ENCODE peak calls at places on chromosomes 3 and 15, in ten cellular contexts. One of them, this sample, is unnamed.

GRCh38 chr3:59064728-59065127 is 14.9 kb upstream of the CFAP20DC start:
- DNase-seq in anterior cingulate cortex: no peak
- DNase-seq in AG20443: no peak
- DNase-seq in glutamatergic neuron: no peak
- DNase-seq in H54: no peak
- DNase-seq in T-helper 17 cell: no peak
- DNase-seq in dermis microvascular lymphatic vessel endothelial cell: no peak
- DNase-seq in NAMALWA: no peak
- DNase-seq in activated CD4-positive, alpha-beta memory T cell treated with anti-CD3 and anti-CD28 coated beads for 36 hours: no peak
- DNase-seq in tibial artery: no peak
- DNase-seq in this sample: no peak

GRCh38 chr3:152097770-152098169 is 171.0 kb upstream of the MBNL1 start:
- DNase-seq in anterior cingulate cortex: no peak
- DNase-seq in AG20443: no peak
- DNase-seq in glutamatergic neuron: no peak
- DNase-seq in H54: no peak
- DNase-seq in T-helper 17 cell: no peak
- DNase-seq in dermis microvascular lymphatic vessel endothelial cell: no peak
- DNase-seq in NAMALWA: no peak
- DNase-seq in activated CD4-positive, alpha-beta memory T cell treated with anti-CD3 and anti-CD28 coated beads for 36 hours: no peak
- DNase-seq in tibial artery: no peak
- DNase-seq in this sample: no peak

GRCh38 chr3:45929042-45929679 is 14.1 kb upstream of the CXCR6 start:
- DNase-seq in anterior cingulate cortex: peak
- DNase-seq in AG20443: peak
- DNase-seq in glutamatergic neuron: peak
- DNase-seq in H54: peak
- DNase-seq in T-helper 17 cell: peak
- DNase-seq in dermis microvascular lymphatic vessel endothelial cell: no peak
- DNase-seq in NAMALWA: peak
- DNase-seq in activated CD4-positive, alpha-beta memory T cell treated with anti-CD3 and anti-CD28 coated beads for 36 hours: peak
- DNase-seq in tibial artery: no peak
- DNase-seq in this sample: peak

GRCh38 chr3:56816061-56816460 is 14.3 kb upstream of the ARHGEF3 start:
- DNase-seq in anterior cingulate cortex: no peak
- DNase-seq in AG20443: no peak
- DNase-seq in glutamatergic neuron: no peak
- DNase-seq in H54: no peak
- DNase-seq in T-helper 17 cell: no peak
- DNase-seq in dermis microvascular lymphatic vessel endothelial cell: no peak
- DNase-seq in NAMALWA: no peak
- DNase-seq in activated CD4-positive, alpha-beta memory T cell treated with anti-CD3 and anti-CD28 coated beads for 36 hours: no peak
- DNase-seq in tibial artery: no peak
- DNase-seq in this sample: no peak

GRCh38 chr3:190401943-190402342 is 14.0 kb downstream of the CLDN16 start:
- DNase-seq in anterior cingulate cortex: no peak
- DNase-seq in AG20443: no peak
- DNase-seq in glutamatergic neuron: no peak
- DNase-seq in H54: no peak
- DNase-seq in T-helper 17 cell: no peak
- DNase-seq in dermis microvascular lymphatic vessel endothelial cell: peak
- DNase-seq in NAMALWA: no peak
- DNase-seq in activated CD4-positive, alpha-beta memory T cell treated with anti-CD3 and anti-CD28 coated beads for 36 hours: no peak
- DNase-seq in tibial artery: no peak
- DNase-seq in this sample: peak

GRCh38 chr3:52104664-52105281 is 48.4 kb upstream of the DUSP7 start:
- DNase-seq in anterior cingulate cortex: no peak
- DNase-seq in AG20443: no peak
- DNase-seq in glutamatergic neuron: no peak
- DNase-seq in H54: no peak
- DNase-seq in T-helper 17 cell: no peak
- DNase-seq in dermis microvascular lymphatic vessel endothelial cell: no peak
- DNase-seq in NAMALWA: no peak
- DNase-seq in activated CD4-positive, alpha-beta memory T cell treated with anti-CD3 and anti-CD28 coated beads for 36 hours: no peak
- DNase-seq in tibial artery: no peak
- DNase-seq in this sample: no peak

GRCh38 chr15:98077186-98077585 is 116.7 kb downstream of the ARRDC4 start:
- DNase-seq in anterior cingulate cortex: no peak
- DNase-seq in AG20443: peak
- DNase-seq in glutamatergic neuron: no peak
- DNase-seq in H54: no peak
- DNase-seq in T-helper 17 cell: no peak
- DNase-seq in dermis microvascular lymphatic vessel endothelial cell: no peak
- DNase-seq in NAMALWA: no peak
- DNase-seq in activated CD4-positive, alpha-beta memory T cell treated with anti-CD3 and anti-CD28 coated beads for 36 hours: no peak
- DNase-seq in tibial artery: no peak
- DNase-seq in this sample: no peak

GRCh38 chr3:174023445-174023844 is 625.9 kb downstream of the NLGN1 start:
- DNase-seq in anterior cingulate cortex: peak
- DNase-seq in AG20443: peak
- DNase-seq in glutamatergic neuron: peak
- DNase-seq in H54: no peak
- DNase-seq in T-helper 17 cell: no peak
- DNase-seq in dermis microvascular lymphatic vessel endothelial cell: no peak
- DNase-seq in NAMALWA: no peak
- DNase-seq in activated CD4-positive, alpha-beta memory T cell treated with anti-CD3 and anti-CD28 coated beads for 36 hours: no peak
- DNase-seq in tibial artery: no peak
- DNase-seq in this sample: no peak

GRCh38 chr3:43994594-43995077 is 247.1 kb upstream of the TOPAZ1 start:
- DNase-seq in anterior cingulate cortex: no peak
- DNase-seq in AG20443: no peak
- DNase-seq in glutamatergic neuron: no peak
- DNase-seq in H54: no peak
- DNase-seq in T-helper 17 cell: no peak
- DNase-seq in dermis microvascular lymphatic vessel endothelial cell: no peak
- DNase-seq in NAMALWA: no peak
- DNase-seq in activated CD4-positive, alpha-beta memory T cell treated with anti-CD3 and anti-CD28 coated beads for 36 hours: no peak
- DNase-seq in tibial artery: no peak
- DNase-seq in this sample: no peak

GRCh38 chr15:77192451-77192850 is 121.5 kb upstream of the TSPAN3 start:
- DNase-seq in anterior cingulate cortex: no peak
- DNase-seq in AG20443: no peak
- DNase-seq in glutamatergic neuron: no peak
- DNase-seq in H54: no peak
- DNase-seq in T-helper 17 cell: no peak
- DNase-seq in dermis microvascular lymphatic vessel endothelial cell: no peak
- DNase-seq in NAMALWA: no peak
- DNase-seq in activated CD4-positive, alpha-beta memory T cell treated with anti-CD3 and anti-CD28 coated beads for 36 hours: no peak
- DNase-seq in tibial artery: no peak
- DNase-seq in this sample: no peak

GRCh38 chr3:131303848-131304247 is 77.7 kb upstream of the NUDT16 start:
- DNase-seq in anterior cingulate cortex: no peak
- DNase-seq in AG20443: no peak
- DNase-seq in glutamatergic neuron: no peak
- DNase-seq in H54: no peak
- DNase-seq in T-helper 17 cell: no peak
- DNase-seq in dermis microvascular lymphatic vessel endothelial cell: no peak
- DNase-seq in NAMALWA: no peak
- DNase-seq in activated CD4-positive, alpha-beta memory T cell treated with anti-CD3 and anti-CD28 coated beads for 36 hours: no peak
- DNase-seq in tibial artery: no peak
- DNase-seq in this sample: no peak

GRCh38 chr3:106611841-106612240 is 743.0 kb upstream of the CBLB start:
- DNase-seq in anterior cingulate cortex: no peak
- DNase-seq in AG20443: no peak
- DNase-seq in glutamatergic neuron: no peak
- DNase-seq in H54: no peak
- DNase-seq in T-helper 17 cell: no peak
- DNase-seq in dermis microvascular lymphatic vessel endothelial cell: no peak
- DNase-seq in NAMALWA: no peak
- DNase-seq in activated CD4-positive, alpha-beta memory T cell treated with anti-CD3 and anti-CD28 coated beads for 36 hours: no peak
- DNase-seq in tibial artery: no peak
- DNase-seq in this sample: no peak

GRCh38 chr15:60315878-60316277 is 81.9 kb downstream of the ANXA2 start:
- DNase-seq in anterior cingulate cortex: no peak
- DNase-seq in AG20443: no peak
- DNase-seq in glutamatergic neuron: no peak
- DNase-seq in H54: no peak
- DNase-seq in T-helper 17 cell: no peak
- DNase-seq in dermis microvascular lymphatic vessel endothelial cell: no peak
- DNase-seq in NAMALWA: no peak
- DNase-seq in activated CD4-positive, alpha-beta memory T cell treated with anti-CD3 and anti-CD28 coated beads for 36 hours: peak
- DNase-seq in tibial artery: no peak
- DNase-seq in this sample: no peak

GRCh38 chr15:68304611-68305337 is 27.2 kb downstream of the FEM1B start:
- DNase-seq in anterior cingulate cortex: no peak
- DNase-seq in AG20443: peak
- DNase-seq in glutamatergic neuron: no peak
- DNase-seq in H54: no peak
- DNase-seq in T-helper 17 cell: no peak
- DNase-seq in dermis microvascular lymphatic vessel endothelial cell: no peak
- DNase-seq in NAMALWA: no peak
- DNase-seq in activated CD4-positive, alpha-beta memory T cell treated with anti-CD3 and anti-CD28 coated beads for 36 hours: no peak
- DNase-seq in tibial artery: peak
- DNase-seq in this sample: no peak

GRCh38 chr15:101657968-101658784 is 6.0 kb upstream of the TM2D3 start:
- DNase-seq in anterior cingulate cortex: no peak
- DNase-seq in AG20443: no peak
- DNase-seq in glutamatergic neuron: no peak
- DNase-seq in H54: no peak
- DNase-seq in T-helper 17 cell: no peak
- DNase-seq in dermis microvascular lymphatic vessel endothelial cell: peak
- DNase-seq in NAMALWA: no peak
- DNase-seq in activated CD4-positive, alpha-beta memory T cell treated with anti-CD3 and anti-CD28 coated beads for 36 hours: no peak
- DNase-seq in tibial artery: no peak
- DNase-seq in this sample: peak

GRCh38 chr3:146542179-146542578 is 2.2 kb downstream of the PLSCR1 start:
- DNase-seq in anterior cingulate cortex: no peak
- DNase-seq in AG20443: no peak
- DNase-seq in glutamatergic neuron: no peak
- DNase-seq in H54: no peak
- DNase-seq in T-helper 17 cell: no peak
- DNase-seq in dermis microvascular lymphatic vessel endothelial cell: no peak
- DNase-seq in NAMALWA: no peak
- DNase-seq in activated CD4-positive, alpha-beta memory T cell treated with anti-CD3 and anti-CD28 coated beads for 36 hours: peak
- DNase-seq in tibial artery: no peak
- DNase-seq in this sample: peak

GRCh38 chr15:43226436-43227305 is 5.9 kb upstream of the EPB42 start:
- DNase-seq in anterior cingulate cortex: no peak
- DNase-seq in AG20443: no peak
- DNase-seq in glutamatergic neuron: no peak
- DNase-seq in H54: no peak
- DNase-seq in T-helper 17 cell: no peak
- DNase-seq in dermis microvascular lymphatic vessel endothelial cell: no peak
- DNase-seq in NAMALWA: no peak
- DNase-seq in activated CD4-positive, alpha-beta memory T cell treated with anti-CD3 and anti-CD28 coated beads for 36 hours: no peak
- DNase-seq in tibial artery: no peak
- DNase-seq in this sample: no peak

GRCh38 chr3:39379778-39380155 is 3.4 kb upstream of the SLC25A38 start:
- DNase-seq in anterior cingulate cortex: no peak
- DNase-seq in AG20443: no peak
- DNase-seq in glutamatergic neuron: no peak
- DNase-seq in H54: no peak
- DNase-seq in T-helper 17 cell: no peak
- DNase-seq in dermis microvascular lymphatic vessel endothelial cell: no peak
- DNase-seq in NAMALWA: no peak
- DNase-seq in activated CD4-positive, alpha-beta memory T cell treated with anti-CD3 and anti-CD28 coated beads for 36 hours: no peak
- DNase-seq in tibial artery: no peak
- DNase-seq in this sample: no peak

GRCh38 chr15:96330450-96331140 is at the start of gene NR2F2:
- DNase-seq in anterior cingulate cortex: peak
- DNase-seq in AG20443: peak
- DNase-seq in glutamatergic neuron: peak
- DNase-seq in H54: peak
- DNase-seq in T-helper 17 cell: no peak
- DNase-seq in dermis microvascular lymphatic vessel endothelial cell: peak
- DNase-seq in NAMALWA: no peak
- DNase-seq in activated CD4-positive, alpha-beta memory T cell treated with anti-CD3 and anti-CD28 coated beads for 36 hours: peak
- DNase-seq in tibial artery: peak
- DNase-seq in this sample: no peak

GRCh38 chr3:71581981-71582611 is 1.4 kb downstream of the FOXP1 start:
- DNase-seq in anterior cingulate cortex: no peak
- DNase-seq in AG20443: no peak
- DNase-seq in glutamatergic neuron: peak
- DNase-seq in H54: peak
- DNase-seq in T-helper 17 cell: no peak
- DNase-seq in dermis microvascular lymphatic vessel endothelial cell: no peak
- DNase-seq in NAMALWA: peak
- DNase-seq in activated CD4-positive, alpha-beta memory T cell treated with anti-CD3 and anti-CD28 coated beads for 36 hours: peak
- DNase-seq in tibial artery: peak
- DNase-seq in this sample: peak

GRCh38 chr3:123667784-123668183 is 82.9 kb upstream of the HACD2 start:
- DNase-seq in anterior cingulate cortex: no peak
- DNase-seq in AG20443: no peak
- DNase-seq in glutamatergic neuron: no peak
- DNase-seq in H54: no peak
- DNase-seq in T-helper 17 cell: no peak
- DNase-seq in dermis microvascular lymphatic vessel endothelial cell: peak
- DNase-seq in NAMALWA: no peak
- DNase-seq in activated CD4-positive, alpha-beta memory T cell treated with anti-CD3 and anti-CD28 coated beads for 36 hours: no peak
- DNase-seq in tibial artery: no peak
- DNase-seq in this sample: no peak

GRCh38 chr15:45522179-45522930 is at the start of gene SLC30A4:
- DNase-seq in anterior cingulate cortex: peak
- DNase-seq in AG20443: peak
- DNase-seq in glutamatergic neuron: peak
- DNase-seq in H54: peak
- DNase-seq in T-helper 17 cell: peak
- DNase-seq in dermis microvascular lymphatic vessel endothelial cell: no peak
- DNase-seq in NAMALWA: peak
- DNase-seq in activated CD4-positive, alpha-beta memory T cell treated with anti-CD3 and anti-CD28 coated beads for 36 hours: peak
- DNase-seq in tibial artery: peak
- DNase-seq in this sample: no peak

GRCh38 chr15:41940441-41940857 is 31.9 kb downstream of the EHD4 start:
- DNase-seq in anterior cingulate cortex: no peak
- DNase-seq in AG20443: peak
- DNase-seq in glutamatergic neuron: no peak
- DNase-seq in H54: no peak
- DNase-seq in T-helper 17 cell: no peak
- DNase-seq in dermis microvascular lymphatic vessel endothelial cell: peak
- DNase-seq in NAMALWA: no peak
- DNase-seq in activated CD4-positive, alpha-beta memory T cell treated with anti-CD3 and anti-CD28 coated beads for 36 hours: peak
- DNase-seq in tibial artery: no peak
- DNase-seq in this sample: no peak

This sample was measured in OCI-M1.